ENCODE peak calls at places on chromosome 4, in nine cellular contexts. One of them, this sample, is unnamed.

GRCh38 chr4:165686756-165687155 is 186.3 kb upstream of the TLL1 start:
- DNase-seq in right lobe of liver: no peak
- DNase-seq in cerebellar nuclear complex: no peak
- DNase-seq in D341Med: no peak
- DNase-seq in WTC11: no peak
- DNase-seq in activated gamma-delta T cell treated with Interleukin-2 at 50 U/mL for 16 hours: no peak
- DNase-seq in astrocyte of the spinal cord: no peak
- DNase-seq in stimulated activated naive CD4-positive, alpha-beta T cell: no peak
- DNase-seq in NCI-H748 treated with DMSO at 0.1 percent for 48 hours: no peak
- DNase-seq in this sample: no peak

GRCh38 chr4:81605278-81605677 is 133.6 kb upstream of the RASGEF1B start:
- DNase-seq in right lobe of liver: no peak
- DNase-seq in cerebellar nuclear complex: no peak
- DNase-seq in D341Med: no peak
- DNase-seq in WTC11: no peak
- DNase-seq in activated gamma-delta T cell treated with Interleukin-2 at 50 U/mL for 16 hours: no peak
- DNase-seq in astrocyte of the spinal cord: no peak
- DNase-seq in stimulated activated naive CD4-positive, alpha-beta T cell: no peak
- DNase-seq in NCI-H748 treated with DMSO at 0.1 percent for 48 hours: no peak
- DNase-seq in this sample: peak

GRCh38 chr4:2750719-2751605 is 5.2 kb downstream of the TNIP2 start:
- DNase-seq in right lobe of liver: no peak
- DNase-seq in cerebellar nuclear complex: no peak
- DNase-seq in D341Med: peak
- DNase-seq in WTC11: no peak
- DNase-seq in activated gamma-delta T cell treated with Interleukin-2 at 50 U/mL for 16 hours: no peak
- DNase-seq in astrocyte of the spinal cord: no peak
- DNase-seq in stimulated activated naive CD4-positive, alpha-beta T cell: no peak
- DNase-seq in NCI-H748 treated with DMSO at 0.1 percent for 48 hours: no peak
- DNase-seq in this sample: no peak

GRCh38 chr4:152024881-152025280 is 264.1 kb upstream of the GATB start:
- DNase-seq in right lobe of liver: no peak
- DNase-seq in cerebellar nuclear complex: no peak
- DNase-seq in D341Med: no peak
- DNase-seq in WTC11: no peak
- DNase-seq in activated gamma-delta T cell treated with Interleukin-2 at 50 U/mL for 16 hours: no peak
- DNase-seq in astrocyte of the spinal cord: no peak
- DNase-seq in stimulated activated naive CD4-positive, alpha-beta T cell: no peak
- DNase-seq in NCI-H748 treated with DMSO at 0.1 percent for 48 hours: peak
- DNase-seq in this sample: no peak

GRCh38 chr4:56253631-56254241 is 133.6 kb downstream of the AASDH start:
- DNase-seq in right lobe of liver: no peak
- DNase-seq in cerebellar nuclear complex: no peak
- DNase-seq in D341Med: no peak
- DNase-seq in WTC11: no peak
- DNase-seq in activated gamma-delta T cell treated with Interleukin-2 at 50 U/mL for 16 hours: no peak
- DNase-seq in astrocyte of the spinal cord: no peak
- DNase-seq in stimulated activated naive CD4-positive, alpha-beta T cell: no peak
- DNase-seq in NCI-H748 treated with DMSO at 0.1 percent for 48 hours: no peak
- DNase-seq in this sample: no peak

GRCh38 chr4:1122501-1122900 is 9.1 kb upstream of the RNF212 start:
- DNase-seq in right lobe of liver: no peak
- DNase-seq in cerebellar nuclear complex: no peak
- DNase-seq in D341Med: no peak
- DNase-seq in WTC11: no peak
- DNase-seq in activated gamma-delta T cell treated with Interleukin-2 at 50 U/mL for 16 hours: no peak
- DNase-seq in astrocyte of the spinal cord: no peak
- DNase-seq in stimulated activated naive CD4-positive, alpha-beta T cell: no peak
- DNase-seq in NCI-H748 treated with DMSO at 0.1 percent for 48 hours: no peak
- DNase-seq in this sample: no peak

GRCh38 chr4:124083706-124084105 is 628.8 kb downstream of the ANKRD50 start:
- DNase-seq in right lobe of liver: no peak
- DNase-seq in cerebellar nuclear complex: no peak
- DNase-seq in D341Med: no peak
- DNase-seq in WTC11: no peak
- DNase-seq in activated gamma-delta T cell treated with Interleukin-2 at 50 U/mL for 16 hours: no peak
- DNase-seq in astrocyte of the spinal cord: no peak
- DNase-seq in stimulated activated naive CD4-positive, alpha-beta T cell: no peak
- DNase-seq in NCI-H748 treated with DMSO at 0.1 percent for 48 hours: no peak
- DNase-seq in this sample: no peak

GRCh38 chr4:53962516-53963225 is 101.7 kb downstream of the CHIC2 start:
- DNase-seq in right lobe of liver: no peak
- DNase-seq in cerebellar nuclear complex: no peak
- DNase-seq in D341Med: no peak
- DNase-seq in WTC11: no peak
- DNase-seq in activated gamma-delta T cell treated with Interleukin-2 at 50 U/mL for 16 hours: no peak
- DNase-seq in astrocyte of the spinal cord: peak
- DNase-seq in stimulated activated naive CD4-positive, alpha-beta T cell: no peak
- DNase-seq in NCI-H748 treated with DMSO at 0.1 percent for 48 hours: no peak
- DNase-seq in this sample: no peak

GRCh38 chr4:10623862-10624261 is 60.7 kb downstream of the CLNK start:
- DNase-seq in right lobe of liver: no peak
- DNase-seq in cerebellar nuclear complex: no peak
- DNase-seq in D341Med: no peak
- DNase-seq in WTC11: no peak
- DNase-seq in activated gamma-delta T cell treated with Interleukin-2 at 50 U/mL for 16 hours: no peak
- DNase-seq in astrocyte of the spinal cord: no peak
- DNase-seq in stimulated activated naive CD4-positive, alpha-beta T cell: no peak
- DNase-seq in NCI-H748 treated with DMSO at 0.1 percent for 48 hours: no peak
- DNase-seq in this sample: no peak

GRCh38 chr4:114052227-114052626 is 72.8 kb upstream of the ARSJ start:
- DNase-seq in right lobe of liver: no peak
- DNase-seq in cerebellar nuclear complex: no peak
- DNase-seq in D341Med: no peak
- DNase-seq in WTC11: no peak
- DNase-seq in activated gamma-delta T cell treated with Interleukin-2 at 50 U/mL for 16 hours: no peak
- DNase-seq in astrocyte of the spinal cord: no peak
- DNase-seq in stimulated activated naive CD4-positive, alpha-beta T cell: no peak
- DNase-seq in NCI-H748 treated with DMSO at 0.1 percent for 48 hours: no peak
- DNase-seq in this sample: no peak

GRCh38 chr4:84681488-84682274 is 98.8 kb downstream of the CDS1 start:
- DNase-seq in right lobe of liver: no peak
- DNase-seq in cerebellar nuclear complex: no peak
- DNase-seq in D341Med: no peak
- DNase-seq in WTC11: no peak
- DNase-seq in activated gamma-delta T cell treated with Interleukin-2 at 50 U/mL for 16 hours: no peak
- DNase-seq in astrocyte of the spinal cord: peak
- DNase-seq in stimulated activated naive CD4-positive, alpha-beta T cell: no peak
- DNase-seq in NCI-H748 treated with DMSO at 0.1 percent for 48 hours: no peak
- DNase-seq in this sample: no peak

GRCh38 chr4:48635310-48635709 is 144.8 kb downstream of the FRYL start:
- DNase-seq in right lobe of liver: no peak
- DNase-seq in cerebellar nuclear complex: no peak
- DNase-seq in D341Med: no peak
- DNase-seq in WTC11: no peak
- DNase-seq in activated gamma-delta T cell treated with Interleukin-2 at 50 U/mL for 16 hours: no peak
- DNase-seq in astrocyte of the spinal cord: no peak
- DNase-seq in stimulated activated naive CD4-positive, alpha-beta T cell: no peak
- DNase-seq in NCI-H748 treated with DMSO at 0.1 percent for 48 hours: no peak
- DNase-seq in this sample: no peak

GRCh38 chr4:146495277-146495676 is 26.5 kb downstream of the SLC10A7 start:
- DNase-seq in right lobe of liver: no peak
- DNase-seq in cerebellar nuclear complex: no peak
- DNase-seq in D341Med: no peak
- DNase-seq in WTC11: no peak
- DNase-seq in activated gamma-delta T cell treated with Interleukin-2 at 50 U/mL for 16 hours: no peak
- DNase-seq in astrocyte of the spinal cord: peak
- DNase-seq in stimulated activated naive CD4-positive, alpha-beta T cell: no peak
- DNase-seq in NCI-H748 treated with DMSO at 0.1 percent for 48 hours: no peak
- DNase-seq in this sample: no peak

GRCh38 chr4:189162073-189162789 is 778.4 kb upstream of the FRG1 start:
- DNase-seq in right lobe of liver: no peak
- DNase-seq in cerebellar nuclear complex: no peak
- DNase-seq in D341Med: no peak
- DNase-seq in WTC11: peak
- DNase-seq in activated gamma-delta T cell treated with Interleukin-2 at 50 U/mL for 16 hours: no peak
- DNase-seq in astrocyte of the spinal cord: no peak
- DNase-seq in stimulated activated naive CD4-positive, alpha-beta T cell: no peak
- DNase-seq in NCI-H748 treated with DMSO at 0.1 percent for 48 hours: no peak
- DNase-seq in this sample: no peak

GRCh38 chr4:84050014-84050413 is 449.1 kb downstream of the NKX6-1 start:
- DNase-seq in right lobe of liver: no peak
- DNase-seq in cerebellar nuclear complex: no peak
- DNase-seq in D341Med: peak
- DNase-seq in WTC11: peak
- DNase-seq in activated gamma-delta T cell treated with Interleukin-2 at 50 U/mL for 16 hours: no peak
- DNase-seq in astrocyte of the spinal cord: no peak
- DNase-seq in stimulated activated naive CD4-positive, alpha-beta T cell: no peak
- DNase-seq in NCI-H748 treated with DMSO at 0.1 percent for 48 hours: no peak
- DNase-seq in this sample: no peak

GRCh38 chr4:15020502-15021286 is 18.4 kb downstream of the CPEB2 start:
- DNase-seq in right lobe of liver: no peak
- DNase-seq in cerebellar nuclear complex: no peak
- DNase-seq in D341Med: no peak
- DNase-seq in WTC11: no peak
- DNase-seq in activated gamma-delta T cell treated with Interleukin-2 at 50 U/mL for 16 hours: no peak
- DNase-seq in astrocyte of the spinal cord: no peak
- DNase-seq in stimulated activated naive CD4-positive, alpha-beta T cell: no peak
- DNase-seq in NCI-H748 treated with DMSO at 0.1 percent for 48 hours: no peak
- DNase-seq in this sample: no peak

GRCh38 chr4:11428161-11428700 is 463 bp downstream of the HS3ST1 start:
- DNase-seq in right lobe of liver: no peak
- DNase-seq in cerebellar nuclear complex: no peak
- DNase-seq in D341Med: no peak
- DNase-seq in WTC11: peak
- DNase-seq in activated gamma-delta T cell treated with Interleukin-2 at 50 U/mL for 16 hours: no peak
- DNase-seq in astrocyte of the spinal cord: peak
- DNase-seq in stimulated activated naive CD4-positive, alpha-beta T cell: no peak
- DNase-seq in NCI-H748 treated with DMSO at 0.1 percent for 48 hours: peak
- DNase-seq in this sample: no peak

GRCh38 chr4:7089211-7089964 is 21.5 kb upstream of the GRPEL1 start:
- DNase-seq in right lobe of liver: no peak
- DNase-seq in cerebellar nuclear complex: no peak
- DNase-seq in D341Med: no peak
- DNase-seq in WTC11: no peak
- DNase-seq in activated gamma-delta T cell treated with Interleukin-2 at 50 U/mL for 16 hours: no peak
- DNase-seq in astrocyte of the spinal cord: no peak
- DNase-seq in stimulated activated naive CD4-positive, alpha-beta T cell: no peak
- DNase-seq in NCI-H748 treated with DMSO at 0.1 percent for 48 hours: no peak
- DNase-seq in this sample: no peak

This sample was measured in OCI-LY7.